ENCODE peak calls at places on chromosomes 7 and 10, in four cellular contexts. U is neuronal stem cell, N is IMR-90, K is mesenchymal stem cell. L is an unnamed sample.

GRCh38 chr7:111183373-111183772 is 92.4 kb downstream of the LRRN3 start:
- DNase-seq in U (no peak), N (peak), K (no peak), L (no peak)

GRCh38 chr7:128361463-128362441 is at the start of gene PRRT4:
- DNase-seq in U (no peak), N (no peak), K (peak), L (no peak)

GRCh38 chr7:72249106-72249505 is 163.0 kb downstream of the CALN1 start:
- DNase-seq in U (no peak), N (no peak), K (no peak), L (no peak)

GRCh38 chr10:97425964-97426775 is at the start of gene PGAM1:
- DNase-seq in U (peak), N (peak), K (peak), L (peak)

GRCh38 chr10:70481105-70481504 is 2.5 kb downstream of the PALD1 start:
- DNase-seq in U (no peak), N (no peak), K (no peak), L (no peak)

GRCh38 chr7:31109751-31110150 is 57.6 kb downstream of the ADCYAP1R1 start:
- DNase-seq in U (no peak), N (no peak), K (no peak), L (no peak)

GRCh38 chr7:132430863-132431822 is 145.1 kb downstream of the PLXNA4 start:
- DNase-seq in U (no peak), N (peak), K (peak), L (no peak)

GRCh38 chr7:100694196-100694745 is at the start of gene GIGYF1:
- DNase-seq in U (no peak), N (peak), K (peak), L (peak)

GRCh38 chr10:102408728-102409603 is 9.6 kb downstream of the PSD start:
- DNase-seq in U (no peak), N (peak), K (peak), L (no peak)

GRCh38 chr10:125538947-125539649 is 143.9 kb downstream of the TEX36 start:
- DNase-seq in U (no peak), N (no peak), K (no peak), L (no peak)

GRCh38 chr7:105713488-105714465 is 132.5 kb upstream of the EFCAB10 start:
- DNase-seq in U (no peak), N (no peak), K (no peak), L (no peak)

GRCh38 chr7:108643136-108643535 is 73.5 kb downstream of the DNAJB9 start:
- DNase-seq in U (no peak), N (no peak), K (no peak), L (no peak)

GRCh38 chr7:11615163-11615562 is 216.8 kb downstream of the THSD7A start:
- DNase-seq in U (no peak), N (no peak), K (no peak), L (no peak)

GRCh38 chr7:101814996-101815825 is 2.2 kb upstream of the CUX1 start:
- DNase-seq in U (no peak), N (peak), K (peak), L (peak)

GRCh38 chr10:92366412-92367021 is 75.5 kb downstream of the MARCHF5 start:
- DNase-seq in U (no peak), N (no peak), K (no peak), L (no peak)

GRCh38 chr7:13111230-13111629 is 423.8 kb downstream of the ARL4A start:
- DNase-seq in U (no peak), N (peak), K (no peak), L (no peak)

DNA sequence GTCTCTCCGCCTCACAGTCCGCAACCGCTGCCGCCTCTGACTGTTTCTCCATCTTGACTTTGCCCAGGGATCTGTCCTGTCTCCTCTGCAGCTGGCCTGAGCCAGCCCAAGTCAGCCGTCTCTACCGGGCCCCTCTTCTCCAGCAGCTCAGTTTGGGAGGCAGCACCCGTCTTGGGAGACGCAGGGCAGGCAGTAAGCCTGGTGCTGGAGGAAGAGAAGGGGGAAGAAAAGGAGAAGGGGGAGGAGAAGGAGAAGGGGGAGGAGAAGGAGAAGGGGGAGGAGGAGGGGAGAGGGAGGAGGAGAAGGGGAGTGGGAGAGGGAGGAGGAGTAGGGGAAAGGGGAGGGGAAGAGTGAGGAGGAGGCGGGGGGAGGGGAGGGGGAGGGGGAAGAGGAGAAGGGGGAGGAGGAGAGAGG is 36.0 kb upstream of the FZD9 start:
- DNase-seq in U (peak), N (no peak), K (no peak), L (peak)
- H3K4me2 ChIP-seq in U (peak), N (no peak), K (no peak), L (peak)

GRCh38 chr10:129531195-129531968 is 64.3 kb downstream of the MGMT start:
- DNase-seq in U (peak), N (peak), K (peak), L (no peak)
- H3K14ac ChIP-seq in U (peak), N (no peak), K (peak), L (peak)

GRCh38 chr7:5597772-5598171 is 174.1 kb upstream of the TNRC18 start:
- DNase-seq in U (no peak), N (no peak), K (peak), L (no peak)

GRCh38 chr7:5596046-5596895 is 172.6 kb upstream of the TNRC18 start:
- DNase-seq in U (no peak), N (peak), K (peak), L (peak)

GRCh38 chr7:5594616-5595544 is 171.2 kb upstream of the TNRC18 start:
- DNase-seq in U (peak), N (peak), K (peak), L (peak)

GRCh38 chr7:5596896-5597246 is 173.2 kb upstream of the TNRC18 start:
- DNase-seq in U (no peak), N (no peak), K (no peak), L (no peak)

DNA sequence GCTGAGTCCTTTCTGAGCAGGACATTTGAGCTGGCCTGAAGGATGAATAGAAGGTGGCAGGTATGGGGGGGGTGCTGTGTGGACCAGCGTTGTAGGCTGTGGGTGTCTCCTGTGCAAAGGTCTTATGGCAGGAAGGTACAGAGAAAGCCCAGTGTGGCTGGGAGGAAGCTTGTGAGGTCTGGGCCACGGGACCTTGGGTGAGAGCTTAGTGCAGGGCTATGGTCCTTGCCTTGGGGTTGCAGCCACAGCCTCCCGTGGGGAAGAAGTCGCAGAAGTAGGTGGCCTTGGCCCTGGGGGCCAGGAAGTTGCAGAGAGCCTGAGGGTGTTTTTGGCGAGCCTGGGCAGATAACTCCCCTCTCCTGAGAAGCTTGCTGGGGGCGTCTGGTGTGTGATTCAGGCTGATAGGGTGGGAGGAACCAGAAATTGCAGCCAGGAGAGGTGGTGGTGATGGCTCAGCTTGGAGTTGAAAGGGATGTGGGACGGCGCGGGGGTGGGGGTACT is 172.0 kb upstream of the TNRC18 start:
- DNase-seq in U (no peak), N (peak), K (no peak), L (no peak)
- H3K4me2 ChIP-seq in U (peak), N (peak), K (peak), L (peak)

DNA sequence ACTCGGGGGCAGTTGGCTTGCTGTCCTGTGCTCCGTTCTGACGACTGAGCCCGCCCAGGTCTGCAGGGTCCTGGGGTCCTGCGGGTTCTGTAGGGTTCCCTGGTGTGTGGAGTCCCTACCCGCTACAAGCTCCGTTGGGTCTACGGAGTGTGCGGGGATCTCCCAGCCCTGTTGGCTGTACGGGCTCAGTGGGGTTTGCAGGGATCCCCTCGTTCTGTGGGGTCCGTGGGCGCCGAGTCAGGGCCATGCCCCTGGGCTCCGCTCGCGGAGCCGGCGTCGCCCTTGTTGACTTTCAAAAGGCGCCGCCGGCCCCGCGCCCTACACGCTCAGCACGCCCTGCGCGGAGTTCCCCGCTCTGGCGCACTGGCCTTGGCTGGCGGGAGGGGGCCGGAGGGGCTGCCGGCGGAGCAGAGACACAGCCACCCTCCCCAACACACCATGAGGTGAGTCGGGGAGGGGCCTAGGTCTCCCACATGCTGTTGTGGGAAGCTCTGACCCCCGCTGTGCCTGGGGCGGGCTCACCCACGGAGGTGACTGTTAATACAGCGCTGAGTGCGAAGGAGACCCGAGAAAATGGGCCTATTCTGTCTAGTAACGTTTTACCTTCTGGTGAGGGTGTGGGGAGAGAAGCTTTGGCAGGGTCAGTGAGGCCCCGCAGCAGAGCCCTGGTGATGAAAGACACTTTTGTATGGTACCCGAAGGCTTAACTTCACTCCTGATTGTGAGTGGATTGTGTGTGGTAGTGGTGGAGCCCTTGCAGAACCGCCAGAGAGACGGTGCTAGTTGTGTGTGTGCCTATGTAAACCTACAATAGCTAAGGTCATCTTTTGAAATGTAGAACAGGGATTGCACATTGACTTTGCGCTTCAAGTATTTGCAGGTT is 8.1 kb downstream of the TASOR2 start:
- DNase-seq in U (peak), N (peak), K (peak), L (peak)
- H3K14ac ChIP-seq in U (no peak), N (peak), K (peak), L (peak)

DNA sequence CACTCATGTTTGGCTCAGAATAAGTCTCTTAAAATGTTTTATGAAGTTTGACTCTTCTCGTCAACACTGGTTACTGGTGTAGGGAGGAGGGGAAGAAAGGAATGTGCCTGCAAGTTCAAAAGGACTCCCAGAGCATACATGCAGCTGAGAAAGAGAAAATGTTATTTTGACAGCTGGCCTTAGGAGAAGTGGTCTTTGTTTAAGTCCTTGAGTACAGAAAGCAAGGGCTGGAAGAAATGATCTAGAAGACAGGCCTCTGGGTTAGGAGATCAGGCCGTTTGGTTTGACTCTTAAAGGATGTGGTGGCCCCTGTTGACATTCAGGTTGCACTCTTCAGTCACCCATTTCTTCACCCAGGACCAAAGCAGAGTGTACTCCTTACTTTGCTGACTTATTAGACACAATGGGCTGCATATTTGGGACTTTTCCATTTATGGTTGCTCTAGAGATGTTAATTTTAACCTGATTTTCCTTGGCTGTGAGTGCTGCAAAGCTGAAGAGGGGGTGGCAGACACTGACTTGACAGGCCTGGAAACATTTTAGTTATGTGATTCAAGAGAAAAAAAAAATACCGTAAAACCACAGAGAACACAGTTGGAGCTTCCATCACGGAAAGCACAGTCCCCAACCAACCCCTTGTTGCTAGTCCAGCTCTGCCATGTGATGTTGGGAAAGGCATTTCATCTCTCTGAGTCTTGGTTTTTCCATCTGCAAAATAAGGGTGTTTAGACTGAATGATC is 245.7 kb downstream of the REEP3 start:
- DNase-seq in U (no peak), N (peak), K (peak), L (no peak)
- H3K4me2 ChIP-seq in U (no peak), N (no peak), K (peak), L (no peak)

GRCh38 chr7:53237344-53237913 is 202.0 kb downstream of the POM121L12 start:
- DNase-seq in U (no peak), N (no peak), K (peak), L (no peak)

DNA sequence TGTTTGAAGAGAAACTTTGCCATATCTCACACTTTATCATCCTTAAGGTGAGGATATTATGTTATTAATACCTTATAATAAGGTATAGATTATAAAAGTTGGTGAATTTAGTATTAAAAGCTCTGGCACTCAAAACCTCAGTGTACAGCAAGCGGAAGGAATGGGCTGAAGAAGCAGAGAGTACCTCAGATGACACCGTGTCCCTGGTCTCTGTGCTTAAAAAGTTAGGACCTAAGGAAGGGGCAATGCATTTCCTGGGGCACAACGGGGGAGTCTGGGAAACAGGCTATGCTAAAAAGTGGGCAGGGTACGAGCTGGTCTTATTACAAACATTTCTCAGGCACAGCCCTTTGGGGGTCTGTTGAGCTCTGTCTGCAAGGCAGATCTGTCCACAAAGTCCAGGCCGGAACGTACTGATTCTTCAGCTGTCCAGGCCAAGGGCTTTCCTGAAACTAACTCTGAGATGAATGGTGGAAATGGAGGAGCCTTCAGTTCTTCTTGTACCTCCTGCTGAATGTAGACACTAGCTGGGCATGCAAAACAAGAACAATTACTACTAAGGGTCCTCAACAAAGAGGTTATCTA is 202.7 kb downstream of the POM121L12 start:
- DNase-seq in U (no peak), N (no peak), K (no peak), L (no peak)
- H3K14ac ChIP-seq in U (no peak), N (no peak), K (no peak), L (peak)

GRCh38 chr10:79336276-79336675 is 11.0 kb upstream of the PPIF start:
- DNase-seq in U (no peak), N (no peak), K (no peak), L (no peak)
- H3K4me2 ChIP-seq in U (no peak), N (no peak), K (no peak), L (no peak)

L was measured in H9.